ENCODE peak calls at places on chromosomes 5 and 9, in four cellular contexts. J is adipocyte, G is IMR-90, K is endothelial cell of umbilical vein. W is an unnamed sample. For H3K4me1 and H3K9me3, the result is how much of the 10 kb centered on the place peaks cover.

GRCh38 chr9:116074658-116075057 is 78.9 kb upstream of the PAPPA start:
- DNase-seq in J (peak), G (peak), K (no peak), W (peak)

GRCh38 chr9:2243666-2244555 is 228.8 kb downstream of the SMARCA2 start:
- DNase-seq in J (peak), G (no peak), K (peak), W (no peak)

GRCh38 chr9:136525841-136526499 is 19.9 kb downstream of the NOTCH1 start:
- DNase-seq in J (no peak), G (no peak), K (no peak), W (no peak)

GRCh38 chr9:96484521-96484931 is 34.6 kb downstream of the HABP4 start:
- DNase-seq in J (peak), G (no peak), K (no peak), W (no peak)

GRCh38 chr9:38022995-38023394 is 46.0 kb downstream of the SHB start:
- DNase-seq in J (no peak), G (no peak), K (no peak), W (no peak)

GRCh38 chr9:87883990-87884389 is 1.3 kb downstream of the SPATA31E1 start:
- DNase-seq in J (no peak), G (no peak), K (no peak), W (no peak)

GRCh38 chr5:44048268-44048984 is 340.8 kb downstream of the FGF10 start:
- DNase-seq in J (peak), G (no peak), K (no peak), W (no peak)

GRCh38 chr9:4984171-4984570 is 901 bp upstream of the JAK2 start:
- DNase-seq in J (no peak), G (no peak), K (no peak), W (no peak)

GRCh38 chr5:106699198-106699597 is 971.5 kb downstream of the EFNA5 start:
- DNase-seq in J (no peak), G (no peak), K (no peak), W (no peak)

GRCh38 chr9:630817-631216 is 210.7 kb upstream of the DMRT1 start:
- DNase-seq in J (peak), G (peak), K (no peak), W (no peak)

GRCh38 chr5:12480487-12480886 is 576.2 kb upstream of the CTNND2 start:
- DNase-seq in J (no peak), G (no peak), K (no peak), W (no peak)

GRCh38 chr5:12477556-12477955 is 573.3 kb upstream of the CTNND2 start:
- DNase-seq in J (no peak), G (no peak), K (no peak), W (no peak)
- H3K4me1 ChIP-seq in J (under half), G (under half), K (under half), W (under half)

GRCh38 chr9:118331622-118332045 is 627.4 kb downstream of the TLR4 start:
- DNase-seq in J (no peak), G (no peak), K (no peak), W (peak)
- H3K9me3 ChIP-seq in J (under half), G (under half), K (under half), W (under half)

GRCh38 chr5:1501372-1502045 is 22.3 kb downstream of the LPCAT1 start:
- DNase-seq in J (no peak), G (no peak), K (no peak), W (no peak)

GRCh38 chr5:1500411-1501091 is 23.2 kb downstream of the LPCAT1 start:
- DNase-seq in J (no peak), G (no peak), K (no peak), W (peak)

GRCh38 chr5:1503301-1504243 is 20.2 kb downstream of the LPCAT1 start:
- DNase-seq in J (no peak), G (peak), K (peak), W (peak)

GRCh38 chr5:1502737-1503120 is 21.0 kb downstream of the LPCAT1 start:
- DNase-seq in J (no peak), G (no peak), K (no peak), W (no peak)

GRCh38 chr5:1502046-1502736 is 21.6 kb downstream of the LPCAT1 start:
- DNase-seq in J (no peak), G (no peak), K (no peak), W (no peak)
- H3K4me1 ChIP-seq in J (under half), G (under half), K (under half), W (under half)

DNA sequence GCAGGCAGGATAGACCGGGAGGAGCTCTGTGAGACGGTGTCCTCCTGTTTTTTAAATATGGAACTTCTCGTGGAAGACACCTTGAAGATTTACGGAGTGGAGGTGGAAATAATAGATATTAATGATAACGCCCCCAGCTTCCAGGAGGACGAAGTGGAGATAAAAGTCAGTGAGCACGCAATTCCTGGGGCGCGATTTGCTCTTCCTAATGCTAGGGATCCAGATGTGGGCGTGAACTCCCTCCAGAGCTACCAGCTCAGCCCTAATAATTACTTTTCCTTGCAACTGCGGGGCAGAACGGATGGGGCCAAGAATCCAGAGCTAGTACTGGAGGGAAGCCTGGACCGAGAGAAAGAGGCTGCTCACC is 621 bp downstream of the PCDHGA11 start:
- DNase-seq in J (no peak), G (no peak), K (no peak), W (peak)
- H3K9me3 ChIP-seq in J (under half), G (half or more), K (under half), W (under half)

GRCh38 chr5:124698774-124699173 is 47.7 kb downstream of the ZNF608 start:
- DNase-seq in J (no peak), G (peak), K (no peak), W (peak)

GRCh38 chr5:124700333-124700732 is 46.1 kb downstream of the ZNF608 start:
- DNase-seq in J (no peak), G (no peak), K (no peak), W (no peak)

GRCh38 chr5:124701873-124702272 is 44.6 kb downstream of the ZNF608 start:
- DNase-seq in J (no peak), G (no peak), K (no peak), W (no peak)

GRCh38 chr5:124702442-124703024 is 43.9 kb downstream of the ZNF608 start:
- DNase-seq in J (no peak), G (no peak), K (no peak), W (peak)

GRCh38 chr5:124700930-124701458 is 45.4 kb downstream of the ZNF608 start:
- DNase-seq in J (no peak), G (no peak), K (no peak), W (no peak)
- H3K4me1 ChIP-seq in J (under half), G (under half), K (under half), W (under half)

GRCh38 chr5:141186897-141187512 is at the start of gene PCDHB9:
- DNase-seq in J (peak), G (peak), K (peak), W (peak)
- H3K9me3 ChIP-seq in J (under half), G (under half), K (under half), W (under half)

GRCh38 chr5:154475613-154476342 is 2.2 kb downstream of the HAND1 start:
- DNase-seq in J (no peak), G (no peak), K (no peak), W (no peak)

GRCh38 chr5:154474267-154474956 is 3.6 kb downstream of the HAND1 start:
- DNase-seq in J (no peak), G (no peak), K (no peak), W (no peak)

GRCh38 chr5:154476343-154477213 is 1.4 kb downstream of the HAND1 start:
- DNase-seq in J (no peak), G (no peak), K (no peak), W (no peak)

GRCh38 chr5:154473581-154474266 is 4.3 kb downstream of the HAND1 start:
- DNase-seq in J (no peak), G (no peak), K (no peak), W (no peak)

DNA sequence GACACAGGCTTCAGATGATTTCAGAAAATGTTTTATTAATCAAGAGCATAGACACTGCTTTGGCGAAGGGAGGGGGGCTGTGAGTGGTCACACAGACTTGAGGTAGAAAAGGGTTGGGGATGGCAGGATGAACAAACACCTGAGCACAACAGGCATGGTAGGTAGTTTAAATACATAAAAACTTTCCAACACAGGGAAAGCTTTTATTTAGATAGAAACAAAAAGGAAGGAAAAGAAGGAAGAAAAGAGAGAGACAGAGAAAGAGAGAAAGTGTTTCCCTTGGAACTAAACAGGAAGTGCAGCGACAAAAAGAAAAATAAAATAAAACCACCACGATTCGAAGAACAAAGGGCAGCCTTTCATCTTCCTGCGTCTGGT is 3.1 kb downstream of the HAND1 start:
- DNase-seq in J (no peak), G (no peak), K (no peak), W (no peak)
- H3K4me1 ChIP-seq in J (under half), G (under half), K (under half), W (under half)

GRCh38 chr9:95338243-95338642 is 20.7 kb upstream of the FANCC start:
- DNase-seq in J (no peak), G (no peak), K (no peak), W (no peak)

GRCh38 chr9:95330720-95331404 is 13.4 kb upstream of the FANCC start:
- DNase-seq in J (no peak), G (no peak), K (no peak), W (no peak)

GRCh38 chr9:95333426-95333825 is 15.9 kb upstream of the FANCC start:
- DNase-seq in J (peak), G (no peak), K (no peak), W (no peak)

GRCh38 chr9:95336281-95336680 is 18.8 kb upstream of the FANCC start:
- DNase-seq in J (no peak), G (no peak), K (peak), W (no peak)

GRCh38 chr9:95332860-95333259 is 15.4 kb upstream of the FANCC start:
- DNase-seq in J (no peak), G (no peak), K (no peak), W (no peak)
- H3K9me3 ChIP-seq in J (under half), G (under half), K (under half), W (under half)

DNA sequence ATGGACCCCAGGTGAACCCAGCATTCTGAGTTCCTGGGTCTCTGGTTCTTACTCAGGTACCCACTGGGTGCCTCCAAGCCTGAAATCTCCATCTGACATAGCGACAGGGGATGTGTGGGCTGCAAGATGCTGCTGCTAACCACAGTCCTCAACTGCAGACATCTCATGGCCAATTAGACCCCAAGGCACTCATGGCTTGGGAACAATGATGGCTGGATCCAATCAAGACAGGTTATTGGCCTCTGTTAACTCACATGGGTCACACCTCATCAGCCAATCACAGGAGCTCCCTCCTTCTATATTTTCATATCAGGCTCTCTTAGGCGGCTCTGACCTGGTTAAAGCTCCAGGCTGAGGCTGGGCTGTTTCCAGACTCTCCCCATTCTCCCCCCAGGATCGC is 57.0 kb downstream of the CXXC5 start:
- DNase-seq in J (no peak), G (no peak), K (no peak), W (no peak)
- H3K4me1 ChIP-seq in J (under half), G (under half), K (under half), W (under half)